ENCODE peak calls at places on chromosomes 11 and 22, in six cellular contexts. F, Y, I, P, U and K are unnamed samples.

GRCh38 chr11:125625225-125625593 is 246 bp downstream of the CHEK1 start:
- DNase-seq in F (no peak), I (no peak), U (no peak), Y (no peak), P (no peak), K (no peak)

GRCh38 chr22:19807161-19807913 is 46.8 kb downstream of the TBX1 start:
- DNase-seq in I (no peak), P (no peak), U (no peak), F (peak), Y (peak), K (no peak)

GRCh38 chr11:72122607-72123006 is 10.1 kb upstream of the ANAPC15 start:
- DNase-seq in I (no peak), Y (no peak), P (no peak), F (no peak), U (no peak), K (no peak)

GRCh38 chr22:35620624-35621245 is 3.6 kb upstream of the MB start:
- DNase-seq in P (no peak), U (no peak), F (no peak), I (peak), Y (peak), K (no peak)

GRCh38 chr11:70456921-70457532 is 58.7 kb downstream of the CTTN start:
- DNase-seq in P (no peak), I (peak), F (no peak), U (no peak), Y (no peak), K (peak)

GRCh38 chr11:41868606-41869005 is 409.2 kb upstream of the LRRC4C start:
- DNase-seq in F (no peak), P (no peak), I (no peak), Y (no peak), U (no peak), K (no peak)

GRCh38 chr11:130522284-130522961 is 74.0 kb downstream of the ADAMTS15 start:
- DNase-seq in U (no peak), F (peak), I (peak), P (no peak), Y (peak), K (peak)

GRCh38 chr11:61574611-61575010 is 6.3 kb downstream of the SYT7 start:
- DNase-seq in U (no peak), I (no peak), Y (no peak), P (no peak), F (no peak), K (no peak)

GRCh38 chr11:126809514-126810289 is 190.9 kb downstream of the KIRREL3 start:
- DNase-seq in U (no peak), Y (no peak), F (no peak), I (no peak), P (no peak), K (peak)

GRCh38 chr22:38033522-38034277 is 23.5 kb upstream of the PICK1 start:
- DNase-seq in I (no peak), P (no peak), U (no peak), F (no peak), Y (no peak), K (no peak)

GRCh38 chr11:84398017-84398626 is 1112.0 kb upstream of the CCDC90B start:
- DNase-seq in P (no peak), U (no peak), I (peak), Y (peak), F (no peak), K (no peak)

GRCh38 chr11:121418625-121419114 is 33.4 kb upstream of the SORL1 start:
- DNase-seq in P (no peak), F (peak), Y (no peak), I (no peak), U (no peak), K (no peak)

GRCh38 chr22:29257751-29258181 is 10.0 kb downstream of the RHBDD3 start:
- DNase-seq in F (no peak), Y (no peak), U (no peak), I (no peak), P (no peak), K (no peak)

GRCh38 chr11:104691129-104691528 is 207.1 kb downstream of the CASP12 start:
- DNase-seq in F (no peak), U (no peak), I (peak), P (no peak), Y (no peak), K (no peak)

GRCh38 chr11:433111-433510 is 8.7 kb downstream of the ANO9 start:
- DNase-seq in I (no peak), F (no peak), Y (no peak), P (no peak), U (no peak), K (no peak)

GRCh38 chr11:58006940-58007339 is 16.7 kb upstream of the OR9Q1 start:
- DNase-seq in P (no peak), I (peak), F (no peak), U (no peak), Y (no peak), K (no peak)